ENCODE peak calls at places on chromosomes 16 and 17, in six cellular contexts. H is HepG2, R is H1, K is GM12878, P is K562, C is GM12891. T is an unnamed sample.

GRCh38 chr17:63439682-63440081 is 6.4 kb downstream of the CYB561 start:
- DNase-seq in H (no peak), R (no peak), K (no peak), P (no peak), C (no peak), T (no peak)

GRCh38 chr17:71436479-71436878 is 684.3 kb upstream of the SOX9 start:
- DNase-seq in H (no peak), R (no peak), K (no peak), P (no peak), C (no peak), T (no peak)

GRCh38 chr17:1871743-1872142 is 41.9 kb downstream of the RPA1 start:
- DNase-seq in H (no peak), R (no peak), K (no peak), P (no peak), C (no peak), T (no peak)

GRCh38 chr16:84726670-84727467 is 27.1 kb downstream of the USP10 start:
- DNase-seq in H (peak), R (no peak), K (peak), P (no peak), C (no peak), T (no peak)

GRCh38 chr16:70761656-70762055 is 39.3 kb downstream of the VAC14 start:
- DNase-seq in H (no peak), R (no peak), K (no peak), P (no peak), C (no peak), T (no peak)

GRCh38 chr16:4390266-4391260 is 18.9 kb downstream of the VASN start:
- DNase-seq in H (no peak), R (no peak), K (no peak), P (no peak), C (no peak), T (no peak)

GRCh38 chr16:47061204-47061603 is 82.5 kb downstream of the NETO2 start:
- DNase-seq in H (no peak), R (no peak), K (no peak), P (no peak), C (no peak), T (no peak)

GRCh38 chr17:13967416-13967815 is 101.9 kb upstream of the COX10 start:
- DNase-seq in H (no peak), R (no peak), K (no peak), P (no peak), C (no peak), T (no peak)

GRCh38 chr17:80129006-80129565 is 17.8 kb downstream of the EIF4A3 start:
- DNase-seq in H (no peak), R (no peak), K (no peak), P (no peak), C (no peak), T (no peak)

GRCh38 chr16:1950047-1950446 is 4.4 kb downstream of the RPL3L start:
- DNase-seq in H (no peak), R (no peak), K (no peak), P (no peak), C (no peak), T (no peak)

GRCh38 chr17:75457047-75457654 is 716 bp downstream of the TMEM94 start:
- DNase-seq in H (no peak), R (no peak), K (no peak), P (no peak), C (no peak), T (no peak)

GRCh38 chr16:15618392-15618791 is 24.6 kb downstream of the MARF1 start:
- DNase-seq in H (no peak), R (no peak), K (no peak), P (no peak), C (no peak), T (no peak)

GRCh38 chr17:4771519-4772234 is at the start of gene TM4SF5:
- DNase-seq in H (peak), R (no peak), K (no peak), P (no peak), C (no peak), T (no peak)

GRCh38 chr16:89696598-89697128 is 4.8 kb downstream of the SPATA2L start:
- DNase-seq in H (no peak), R (no peak), K (no peak), P (no peak), C (no peak), T (peak)

GRCh38 chr17:3866269-3866668 is 20.2 kb upstream of the NCBP3 start:
- DNase-seq in H (no peak), R (no peak), K (no peak), P (no peak), C (no peak), T (no peak)

GRCh38 chr16:59567496-59567895 is 833.4 kb upstream of the GOT2 start:
- DNase-seq in H (no peak), R (no peak), K (no peak), P (no peak), C (no peak), T (no peak)

GRCh38 chr17:72411124-72411563 is 290.3 kb downstream of the SOX9 start:
- DNase-seq in H (no peak), R (no peak), K (no peak), P (no peak), C (no peak), T (no peak)

GRCh38 chr17:66948061-66948750 is 16.3 kb upstream of the CACNG4 start:
- DNase-seq in H (no peak), R (no peak), K (no peak), P (no peak), C (no peak), T (no peak)

GRCh38 chr17:81103379-81103778 is 61.9 kb upstream of the PVALEF start:
- DNase-seq in H (no peak), R (no peak), K (no peak), P (no peak), C (no peak), T (no peak)

GRCh38 chr16:27880312-27880711 is 183.2 kb downstream of the GSG1L start:
- DNase-seq in H (no peak), R (no peak), K (no peak), P (no peak), C (no peak), T (no peak)

GRCh38 chr16:14321542-14321941 is 250.4 kb downstream of the MRTFB start:
- DNase-seq in H (no peak), R (no peak), K (no peak), P (peak), C (no peak), T (no peak)

GRCh38 chr17:40980594-40980993 is 3.5 kb downstream of the KRT40 start:
- DNase-seq in H (no peak), R (no peak), K (no peak), P (no peak), C (no peak), T (no peak)

GRCh38 chr16:49434733-49435132 is 61.1 kb downstream of the C16orf78 start:
- DNase-seq in H (no peak), R (no peak), K (no peak), P (no peak), C (no peak), T (no peak)

GRCh38 chr17:46818319-46818928 is at the start of gene WNT3:
- DNase-seq in H (no peak), R (no peak), K (no peak), P (peak), C (peak), T (peak)

GRCh38 chr17:34397265-34397664 is 34.2 kb upstream of the CCL1 start:
- DNase-seq in H (no peak), R (no peak), K (no peak), P (no peak), C (no peak), T (no peak)

GRCh38 chr17:41417576-41418015 is 6.8 kb downstream of the KRT37 start:
- DNase-seq in H (peak), R (no peak), K (no peak), P (peak), C (no peak), T (peak)

GRCh38 chr17:8459109-8459508 is 23.4 kb downstream of the NDEL1 start:
- DNase-seq in H (no peak), R (no peak), K (no peak), P (no peak), C (no peak), T (no peak)

GRCh38 chr16:27980076-27980775 is 83.3 kb downstream of the GSG1L start:
- DNase-seq in H (no peak), R (no peak), K (no peak), P (no peak), C (no peak), T (no peak)

GRCh38 chr17:15309793-15310192 is 31.6 kb downstream of the TEKT3 start:
- DNase-seq in H (no peak), R (no peak), K (no peak), P (no peak), C (no peak), T (no peak)

GRCh38 chr17:81432873-81433451 is 37.7 kb downstream of the BAHCC1 start:
- DNase-seq in H (no peak), R (no peak), K (no peak), P (no peak), C (no peak), T (no peak)

GRCh38 chr16:64579712-64580111 is 542.2 kb downstream of the CDH11 start:
- DNase-seq in H (no peak), R (no peak), K (no peak), P (no peak), C (no peak), T (no peak)

GRCh38 chr17:40910441-40910841 is 25.4 kb upstream of the KRT20 start:
- DNase-seq in H (no peak), R (no peak), K (no peak), P (no peak), C (no peak), T (no peak)

GRCh38 chr17:12472613-12473173 is 193.0 kb upstream of the MYOCD start:
- DNase-seq in H (no peak), R (no peak), K (no peak), P (no peak), C (no peak), T (no peak)

GRCh38 chr17:67443931-67444597 is 67.0 kb downstream of the PITPNC1 start:
- DNase-seq in H (no peak), R (no peak), K (no peak), P (no peak), C (no peak), T (no peak)

GRCh38 chr17:40450175-40450574 is 6.9 kb downstream of the IGFBP4 start:
- DNase-seq in H (peak), R (peak), K (no peak), P (peak), C (no peak), T (no peak)

GRCh38 chr16:51880776-51881175 is 666.2 kb downstream of the TOX3 start:
- DNase-seq in H (no peak), R (no peak), K (no peak), P (no peak), C (no peak), T (no peak)

DNA sequence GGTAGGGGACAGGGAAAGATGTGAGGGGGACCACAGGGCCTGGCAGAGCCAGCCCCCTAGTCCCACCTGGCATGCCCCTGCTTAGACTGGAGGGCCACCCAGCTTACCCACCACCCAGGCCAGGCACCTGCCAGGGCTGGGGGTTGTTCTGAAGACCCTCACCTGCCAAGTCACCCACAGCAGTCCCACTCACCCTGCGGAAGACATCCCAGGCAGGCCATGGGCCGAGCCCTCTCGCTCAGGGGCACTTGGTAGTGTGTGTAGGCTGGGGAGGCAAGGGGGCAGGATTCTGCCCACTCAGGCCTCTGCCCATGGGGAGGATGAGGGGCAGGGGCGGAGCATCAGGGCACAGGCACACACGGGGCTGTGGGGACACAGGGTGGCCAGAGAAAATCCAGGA is 4.0 kb downstream of the PLCD3 start:
- DNase-seq in H (no peak), R (no peak), K (no peak), P (no peak), C (no peak), T (no peak)
- TF ChIP-seq POLR2A in H (no peak), R (no peak), K (no peak), P (no peak), C (no peak), T (no peak)

DNA sequence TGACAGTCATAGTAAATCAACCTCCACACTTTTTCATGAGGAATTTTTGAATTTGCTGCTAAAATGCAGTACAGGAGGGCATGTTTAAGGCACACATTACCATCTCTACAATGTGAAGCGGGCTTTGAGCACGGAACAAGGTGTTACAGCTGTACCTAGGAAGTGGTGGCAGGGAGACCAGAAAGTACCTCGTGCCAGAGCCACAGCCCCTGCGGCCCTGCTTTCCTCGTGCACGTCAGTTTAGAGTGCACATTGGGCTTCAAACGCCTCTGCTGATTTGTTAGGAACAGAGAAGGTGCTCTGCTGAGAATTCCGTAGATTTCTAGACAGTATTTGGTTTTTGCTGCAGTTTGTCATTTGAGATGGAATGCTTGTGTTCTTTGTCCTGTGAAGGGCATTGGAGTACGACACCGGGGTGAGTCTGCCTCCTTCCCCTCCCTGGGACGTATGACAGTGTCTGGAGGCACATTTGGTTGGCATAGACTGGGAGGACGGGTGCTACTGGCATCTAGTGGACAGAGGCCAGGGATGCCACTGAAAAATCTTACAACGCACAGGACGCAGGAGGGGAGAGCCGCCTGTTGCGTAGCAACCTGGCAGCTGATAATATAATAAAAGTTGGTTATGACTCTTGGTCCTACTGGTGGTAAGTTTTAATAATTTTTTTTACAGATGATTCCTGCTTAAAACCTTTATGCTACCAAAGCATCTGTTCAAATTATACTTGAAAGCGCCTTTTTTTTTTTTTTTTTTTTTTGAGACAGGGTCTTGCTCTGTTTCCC is 9.1 kb downstream of the FOXK2 start:
- DNase-seq in H (no peak), R (no peak), K (no peak), P (no peak), C (no peak), T (no peak)
- TF ChIP-seq POLR2AphosphoS5 in H (no peak), R (no peak), K (no peak), P (no peak), C (no peak), T (no peak)

DNA sequence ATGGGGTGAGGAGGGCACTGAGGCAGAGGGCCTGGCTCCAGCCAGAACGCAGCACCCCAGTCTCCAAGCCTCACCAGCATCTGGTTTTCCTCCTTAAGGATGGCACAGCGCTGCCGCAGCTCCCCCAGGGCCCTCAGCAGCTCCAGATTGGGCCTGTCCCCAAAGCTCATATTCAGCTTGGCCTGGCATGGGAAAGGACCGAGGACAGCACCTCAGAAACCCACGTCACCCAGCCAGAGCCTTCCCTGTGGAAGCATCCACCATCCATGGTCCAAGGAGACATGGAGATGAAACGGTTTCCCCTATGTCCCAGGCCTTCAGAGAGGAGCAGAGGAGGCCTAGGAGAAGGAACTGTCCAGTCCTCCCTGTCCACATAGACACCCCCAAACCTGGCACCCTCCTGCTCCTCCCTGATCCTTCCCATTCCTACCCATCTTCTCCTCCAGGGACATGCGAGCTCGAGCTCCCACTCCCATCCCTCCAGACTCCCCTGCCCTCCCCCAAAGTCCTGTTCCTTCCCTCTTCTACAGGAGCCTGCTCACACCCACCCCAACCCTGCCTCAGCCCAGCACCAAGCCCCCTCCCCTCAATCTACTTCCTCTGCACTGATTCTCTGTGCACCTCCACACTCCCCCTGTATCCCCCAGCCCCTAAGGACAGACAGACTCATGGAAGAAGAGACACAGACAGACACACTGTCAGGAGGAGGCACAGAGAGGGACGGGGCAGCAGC is 1.8 kb downstream of the TSPOAP1 start:
- DNase-seq in H (no peak), R (no peak), K (no peak), P (no peak), C (no peak), T (peak)
- TF ChIP-seq TAF1 in H (no peak), R (no peak), K (no peak), P (no peak), C (no peak), T (no peak)

GRCh38 chr17:76566613-76566943 is 19.1 kb downstream of the ST6GALNAC2 start:
- DNase-seq in H (no peak), R (no peak), K (no peak), P (no peak), C (no peak), T (no peak)

GRCh38 chr17:76568771-76569170 is 16.9 kb downstream of the ST6GALNAC2 start:
- DNase-seq in H (no peak), R (no peak), K (no peak), P (peak), C (no peak), T (no peak)

GRCh38 chr17:76567634-76568432 is 17.8 kb downstream of the ST6GALNAC2 start:
- DNase-seq in H (peak), R (no peak), K (no peak), P (peak), C (no peak), T (no peak)

GRCh38 chr17:76566988-76567431 is 18.6 kb downstream of the ST6GALNAC2 start:
- DNase-seq in H (no peak), R (no peak), K (no peak), P (peak), C (no peak), T (no peak)

GRCh38 chr17:76565728-76566612 is 19.7 kb downstream of the ST6GALNAC2 start:
- DNase-seq in H (no peak), R (no peak), K (no peak), P (no peak), C (no peak), T (no peak)
- TF ChIP-seq POLR2A in H (no peak), R (peak), K (peak), P (peak), C (peak), T (peak)

GRCh38 chr17:61619953-61620352 is 28.9 kb upstream of the NACA2 start:
- DNase-seq in H (no peak), R (no peak), K (no peak), P (no peak), C (no peak), T (no peak)
- TF ChIP-seq POLR2AphosphoS5 in H (no peak), R (no peak), K (no peak), P (no peak), C (no peak), T (no peak)

DNA sequence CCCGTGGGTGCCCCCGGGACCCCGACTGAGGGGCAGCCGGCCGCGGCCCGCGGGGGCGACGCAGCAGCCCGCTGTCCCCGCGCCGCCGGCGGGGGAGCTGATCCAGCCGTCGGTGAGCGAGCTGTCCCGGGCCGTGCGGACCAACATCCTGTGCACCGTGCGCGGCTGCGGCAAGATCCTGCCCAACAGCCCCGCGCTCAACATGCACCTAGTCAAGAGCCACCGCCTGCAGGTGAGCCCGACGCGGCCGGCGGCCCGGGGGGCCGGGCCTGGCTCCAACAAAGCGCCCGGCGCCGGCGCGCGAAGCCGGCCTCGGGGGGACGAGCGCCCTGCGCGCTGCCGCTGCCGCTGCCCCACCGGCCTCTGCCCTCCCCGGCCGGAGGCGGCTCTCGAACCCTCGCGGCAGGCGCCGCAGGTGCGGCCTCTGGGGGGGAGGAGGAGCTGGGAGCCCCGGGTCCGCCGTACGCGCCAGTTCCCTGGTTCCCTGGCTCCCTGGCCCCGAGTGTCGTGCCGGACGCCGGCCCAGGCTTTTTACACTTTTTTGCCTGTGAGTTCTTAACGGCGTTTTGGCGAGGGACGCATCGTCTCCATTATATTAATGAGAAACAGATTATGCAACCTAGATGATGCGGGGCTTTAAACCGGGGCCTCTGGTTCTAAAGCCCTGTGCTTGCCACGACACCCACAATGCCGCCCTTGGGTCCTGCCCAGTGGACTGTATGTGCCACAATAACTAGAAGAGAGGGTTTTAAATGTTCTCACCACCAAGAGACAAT is 521 bp downstream of the ATMIN start:
- DNase-seq in H (peak), R (no peak), K (no peak), P (peak), C (peak), T (peak)
- TF ChIP-seq TAF1 in H (peak), R (no peak), K (peak), P (no peak), C (no peak), T (no peak)

GRCh38 chr16:11232852-11233726 is 22.9 kb downstream of the SOCS1 start:
- DNase-seq in H (no peak), R (no peak), K (no peak), P (peak), C (peak), T (peak)
- TF ChIP-seq POLR2A in H (no peak), R (no peak), K (peak), P (peak), C (no peak), T (peak)

GRCh38 chr16:56945847-56946527 is 14.0 kb downstream of the HERPUD1 start:
- DNase-seq in H (no peak), R (no peak), K (no peak), P (no peak), C (no peak), T (no peak)
- TF ChIP-seq POLR2AphosphoS5 in H (peak), R (no peak), K (no peak), P (peak), C (peak), T (no peak)

DNA sequence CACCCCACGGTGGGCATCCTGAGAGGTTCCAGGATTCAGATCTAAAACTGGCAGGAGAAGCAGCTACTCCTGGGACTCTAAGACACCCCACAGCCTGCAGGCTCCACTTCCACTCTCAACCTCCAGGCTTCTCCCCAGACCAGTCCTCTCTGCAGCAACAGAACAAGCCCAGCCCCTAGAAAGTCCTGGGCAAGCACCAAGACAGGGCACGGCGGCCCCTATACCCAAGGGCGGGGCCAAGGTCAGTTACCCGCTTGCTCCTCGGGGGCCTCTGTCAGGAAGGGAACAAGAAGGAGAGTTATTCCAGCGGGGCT is 62.8 kb downstream of the MYO18A start:
- DNase-seq in H (no peak), R (no peak), K (no peak), P (no peak), C (no peak), T (no peak)
- TF ChIP-seq TAF1 in H (no peak), R (no peak), K (no peak), P (no peak), C (no peak), T (no peak)

T was measured in GM12892.